ENCODE peak calls at places on chromosomes 16 and 17, in nine cellular contexts. Y is type B pancreatic cell; K is esophagus squamous epithelium; B is stimulated activated CD8-positive, alpha-beta memory T cell treated with anti-CD3 and anti-CD28 coated beads, Interleukin-4, amount 100 ng/mL, for 4 hours; O is stimulated activated CD4-positive, alpha-beta T cell treated with anti-CD3 and anti-CD28 coated beads, Interleukin-1b, Interleukin-23, amount 100 ng/mL, for 48 hours; W is BJ; G is iPS DF 6.9; R is Daoy; U is sigmoid colon. I is an unnamed sample.

GRCh38 chr17:29383687-29384086 is 6.5 kb upstream of the TAOK1 start:
- DNase-seq in R (no peak), Y (no peak), K (no peak), O (no peak), B (no peak), G (no peak), W (no peak), U (no peak), I (no peak)

GRCh38 chr16:1941924-1942809 is 832 bp downstream of the MSRB1 start:
- DNase-seq in Y (no peak), W (no peak), R (peak; percentile 59), O (no peak), U (peak; percentile 75), K (no peak), G (no peak), B (no peak), I (no peak)

GRCh38 chr17:81333626-81334368 is 38.7 kb upstream of the SLC38A10 start:
- DNase-seq in K (no peak), Y (no peak), O (no peak), B (no peak), U (no peak), W (no peak), G (no peak), R (no peak), I (no peak)

GRCh38 chr16:641326-642188 is at the start of gene MCRIP2:
- DNase-seq in O (peak; percentile 72), Y (peak; percentile 89), W (no peak), U (peak; percentile 91), K (no peak), R (peak; percentile 81), G (no peak), B (peak; percentile 42), I (peak; percentile 72)

GRCh38 chr16:86076606-86077005 is 177.6 kb downstream of the IRF8 start:
- DNase-seq in U (peak; percentile 30), Y (no peak), O (no peak), B (no peak), K (no peak), W (no peak), G (no peak), R (no peak), I (no peak)

GRCh38 chr17:83202002-83203000 is 122.9 kb downstream of the METRNL start:
- DNase-seq in B (no peak), R (no peak), Y (no peak), W (no peak), O (peak; percentile 1), U (peak; percentile 61), G (no peak), K (no peak), I (no peak)

GRCh38 chr17:40139566-40140058 is 725 bp upstream of the CASC3 start:
- DNase-seq in W (no peak), R (no peak), G (no peak), U (no peak), O (no peak), B (no peak), Y (no peak), K (no peak), I (no peak)

GRCh38 chr17:63398680-63399079 is 47.4 kb downstream of the CYB561 start:
- DNase-seq in Y (no peak), O (no peak), U (no peak), R (no peak), B (no peak), K (no peak), G (no peak), W (no peak), I (no peak)

GRCh38 chr16:85169333-85170065 is 57.2 kb upstream of the CIBAR2 start:
- DNase-seq in B (no peak), G (no peak), K (no peak), Y (no peak), U (no peak), R (peak; percentile 43), O (no peak), W (no peak), I (peak; percentile 51)

GRCh38 chr17:57494446-57494845 is 238.1 kb downstream of the MSI2 start:
- DNase-seq in Y (no peak), B (no peak), R (no peak), G (no peak), U (no peak), O (no peak), W (no peak), K (no peak), I (no peak)

GRCh38 chr17:76598004-76598439 is 12.4 kb upstream of the ST6GALNAC2 start:
- DNase-seq in W (no peak), G (no peak), R (no peak), U (no peak), O (no peak), B (no peak), Y (no peak), K (no peak), I (no peak)

GRCh38 chr16:25264599-25264998 is 7.0 kb upstream of the ZKSCAN2 start:
- DNase-seq in R (no peak), Y (no peak), K (no peak), G (no peak), B (no peak), W (no peak), O (no peak), U (no peak), I (peak; percentile 37)

GRCh38 chr16:73459586-73459985 is 411.7 kb upstream of the ZFHX3 start:
- DNase-seq in U (no peak), R (no peak), W (no peak), O (no peak), B (no peak), G (no peak), K (no peak), Y (no peak), I (no peak)

GRCh38 chr16:20899503-20900298 is 457 bp downstream of the DCUN1D3 start:
- DNase-seq in U (no peak), G (no peak), W (no peak), K (no peak), O (peak; percentile 26), B (peak; percentile 2), R (no peak), Y (no peak), I (peak; percentile 10)

GRCh38 chr16:30775381-30776099 is 11.5 kb downstream of the ZNF629 start:
- DNase-seq in K (no peak), Y (peak; percentile 87), B (no peak), O (peak; percentile 71), W (peak; percentile 52), G (no peak), R (peak; percentile 83), U (peak; percentile 91), I (peak; percentile 89)

GRCh38 chr16:4140652-4141051 is 24.4 kb upstream of the ADCY9 start:
- DNase-seq in O (no peak), R (no peak), B (no peak), U (no peak), W (no peak), G (no peak), Y (no peak), K (no peak), I (no peak)

GRCh38 chr17:47713980-47714689 is 18.9 kb upstream of the TBX21 start:
- DNase-seq in W (no peak), B (no peak), O (no peak), G (no peak), R (no peak), U (no peak), Y (no peak), K (no peak), I (no peak)

GRCh38 chr16:12580809-12581208 is 222.9 kb downstream of the CPPED1 start:
- DNase-seq in G (no peak), B (no peak), R (peak; percentile 10), O (no peak), Y (no peak), K (no peak), U (peak; percentile 49), W (no peak), I (no peak)

GRCh38 chr16:84548508-84548907 is 44.0 kb upstream of the MEAK7 start:
- DNase-seq in R (no peak), U (no peak), O (peak; percentile 20), B (no peak), G (no peak), W (no peak), K (no peak), Y (no peak), I (no peak)

GRCh38 chr17:56679148-56679766 is 85.8 kb downstream of the NOG start:
- DNase-seq in U (no peak), W (no peak), G (no peak), K (no peak), O (no peak), B (no peak), R (peak; percentile 13), Y (no peak), I (peak; percentile 56)

GRCh38 chr16:16163571-16163970 is 59.7 kb downstream of the ABCC6 start:
- DNase-seq in R (no peak), G (no peak), K (no peak), O (no peak), W (no peak), B (no peak), Y (no peak), U (no peak), I (no peak)

GRCh38 chr17:40157972-40158371 is 17.6 kb downstream of the CASC3 start:
- DNase-seq in O (no peak), U (no peak), G (no peak), W (no peak), B (no peak), K (no peak), R (no peak), Y (no peak), I (no peak)

GRCh38 chr16:74984670-74985411 is at the start of gene WDR59:
- DNase-seq in R (peak; percentile 99), W (peak; percentile 95), G (peak; percentile 100), O (peak; percentile 99), U (peak; percentile 100), B (peak; percentile 98), K (peak; percentile 96), Y (peak; percentile 97), I (peak; percentile 100)

GRCh38 chr17:15287533-15288267 is 22.6 kb upstream of the PMP22 start:
- DNase-seq in Y (no peak), W (no peak), U (peak; percentile 81), G (no peak), R (no peak), K (no peak), B (no peak), O (no peak), I (no peak)

GRCh38 chr17:3603119-3603869 is 5.9 kb downstream of the TRPV1 start:
- DNase-seq in G (no peak), W (peak; percentile 62), Y (no peak), K (no peak), O (no peak), B (no peak), R (peak; percentile 62), U (no peak), I (no peak)

GRCh38 chr17:45942284-45942683 is 47.9 kb downstream of the MAPT start:
- DNase-seq in W (no peak), R (peak; percentile 32), K (no peak), U (peak; percentile 95), Y (no peak), O (no peak), B (no peak), G (no peak), I (no peak)

GRCh38 chr17:57833597-57833939 is 16.3 kb downstream of the MRPS23 start:
- DNase-seq in O (no peak), G (no peak), R (no peak), Y (no peak), W (no peak), B (no peak), K (no peak), U (no peak), I (no peak)

GRCh38 chr16:1137604-1138003 is 15.3 kb upstream of the CACNA1H start:
- DNase-seq in R (peak; percentile 92), K (no peak), B (no peak), W (no peak), O (no peak), G (no peak), Y (no peak), U (no peak), I (no peak)

GRCh38 chr17:2405247-2405926 is 4.5 kb upstream of the MNT start:
- DNase-seq in O (no peak), W (peak; percentile 82), B (no peak), U (peak; percentile 76), G (no peak), Y (no peak), K (no peak), R (peak; percentile 94), I (peak; percentile 92)

GRCh38 chr16:22314661-22315626 is 17.7 kb downstream of the POLR3E start:
- DNase-seq in U (no peak), R (no peak), Y (no peak), W (no peak), G (no peak), O (no peak), B (no peak), K (no peak), I (no peak)

GRCh38 chr17:7204828-7205461 is 14.7 kb downstream of the DLG4 start:
- DNase-seq in R (peak; percentile 81), O (peak; percentile 90), U (peak; percentile 94), B (peak; percentile 89), G (peak; percentile 89), W (no peak), Y (peak; percentile 89), K (peak; percentile 62), I (peak; percentile 95)

I was measured in A673.